ENCODE peak calls at places on chromosomes 2 and 18, in five cellular contexts. R, S, Z, M and I are unnamed samples.

GRCh38 chr2:208783184-208783583 is 376.6 kb downstream of the PTH2R start:
- DNase-seq in R (no peak), S (no peak), Z (no peak), M (no peak), I (no peak)

GRCh38 chr2:237911363-237912017 is 52.1 kb downstream of the RAMP1 start:
- DNase-seq in R (no peak), S (no peak), Z (no peak), M (no peak), I (no peak)

GRCh38 chr2:29011650-29012060 is 30.6 kb downstream of the TOGARAM2 start:
- DNase-seq in R (no peak), S (no peak), Z (no peak), M (no peak), I (no peak)

GRCh38 chr18:77223653-77224052 is 26.0 kb upstream of the GALR1 start:
- DNase-seq in R (peak), S (peak), Z (no peak), M (no peak), I (peak)

GRCh38 chr2:69386376-69386775 is 651 bp downstream of the GFPT1 start:
- DNase-seq in R (no peak), S (no peak), Z (no peak), M (no peak), I (peak)

GRCh38 chr2:223945755-223946154 is 620 bp upstream of the WDFY1 start:
- DNase-seq in R (no peak), S (no peak), Z (no peak), M (no peak), I (no peak)

GRCh38 chr2:37454851-37455762 is 110.7 kb downstream of the QPCT start:
- DNase-seq in R (peak), S (no peak), Z (no peak), M (no peak), I (peak)

GRCh38 chr2:79909521-79909920 is 395.0 kb downstream of the LRRTM1 start:
- DNase-seq in R (no peak), S (no peak), Z (no peak), M (no peak), I (no peak)

GRCh38 chr2:62309465-62310091 is 113.7 kb downstream of the B3GNT2 start:
- DNase-seq in R (no peak), S (no peak), Z (no peak), M (peak), I (no peak)

GRCh38 chr18:23721711-23722479 is 32.6 kb downstream of the LAMA3 start:
- DNase-seq in R (no peak), S (no peak), Z (peak), M (no peak), I (peak)

GRCh38 chr2:187499941-187500532 is 52.0 kb upstream of the CALCRL start:
- DNase-seq in R (peak), S (peak), Z (peak), M (peak), I (peak)

GRCh38 chr2:1609040-1609439 is 135.3 kb downstream of the PXDN start:
- DNase-seq in R (no peak), S (no peak), Z (no peak), M (no peak), I (no peak)

GRCh38 chr2:225471492-225471891 is 72.0 kb downstream of the NYAP2 start:
- DNase-seq in R (no peak), S (no peak), Z (peak), M (no peak), I (no peak)

GRCh38 chr2:235300368-235301201 is 193.3 kb upstream of the AGAP1 start:
- DNase-seq in R (peak), S (no peak), Z (no peak), M (no peak), I (peak)

GRCh38 chr2:108217211-108217610 is 22.6 kb upstream of the SULT1C3 start:
- DNase-seq in R (no peak), S (no peak), Z (no peak), M (no peak), I (no peak)

GRCh38 chr18:23106575-23106974 is 28.7 kb upstream of the CABLES1 start:
- DNase-seq in R (peak), S (peak), Z (peak), M (no peak), I (peak)

GRCh38 chr2:190216829-190217228 is 102.8 kb downstream of the HIBCH start:
- DNase-seq in R (no peak), S (no peak), Z (peak), M (peak), I (no peak)

DNA sequence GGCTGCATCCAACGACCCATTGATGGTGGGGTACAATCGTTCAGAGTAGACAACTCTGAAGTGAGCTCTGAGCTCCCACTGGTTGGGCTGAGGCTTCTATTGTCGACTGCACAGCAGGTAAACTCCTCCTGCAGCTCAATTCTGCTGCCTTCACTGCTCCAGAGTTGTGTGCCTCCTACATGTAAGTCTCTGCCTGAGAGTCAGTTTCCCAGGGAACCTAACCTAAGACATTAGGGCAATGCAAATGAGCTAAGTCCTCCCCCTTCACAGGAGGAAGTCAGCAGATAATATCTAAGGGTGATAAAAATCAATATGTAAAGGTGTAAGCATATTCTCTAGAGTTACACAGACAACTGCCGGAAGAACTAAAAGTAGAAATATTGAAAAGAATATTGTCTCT is 22.5 kb upstream of the ACYP2 start:
- DNase-seq in R (no peak), S (no peak), Z (no peak), M (no peak), I (no peak)
- H3K4me2 ChIP-seq in R (no peak), S (no peak), Z (no peak), M (no peak), I (no peak)

DNA sequence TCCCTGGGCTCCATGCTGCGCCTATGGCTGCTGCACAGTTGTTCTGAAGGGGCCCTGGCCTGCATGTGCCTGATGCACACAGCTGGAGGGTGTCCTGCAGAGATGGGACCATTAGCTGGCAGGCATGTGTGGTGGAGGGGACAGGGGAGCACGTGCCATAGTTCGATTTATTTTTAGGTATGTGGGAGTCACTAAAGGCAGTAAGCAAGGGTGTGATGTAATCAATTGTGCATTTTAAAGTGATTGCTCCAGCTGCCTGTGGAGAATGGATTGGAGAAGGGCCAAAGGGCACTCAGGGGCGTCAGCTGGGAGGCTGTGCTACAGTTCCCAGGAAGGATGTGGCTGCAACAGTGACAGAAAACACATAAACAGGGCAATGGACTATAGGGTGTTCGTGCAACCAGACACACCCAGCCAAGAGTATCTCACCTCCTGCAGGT is 205.1 kb downstream of the ARL4C start:
- DNase-seq in R (peak), S (no peak), Z (peak), M (no peak), I (peak)
- H3K4me2 ChIP-seq in R (peak), S (no peak), Z (peak), M (no peak), I (no peak)

GRCh38 chr2:38466409-38466808 is 89.3 kb upstream of the ATL2 start:
- DNase-seq in R (no peak), S (no peak), Z (no peak), M (no peak), I (no peak)
- H3K4me2 ChIP-seq in R (no peak), S (no peak), Z (no peak), M (no peak), I (no peak)

GRCh38 chr2:19348692-19349091 is 9.7 kb downstream of the OSR1 start:
- DNase-seq in R (no peak), S (no peak), Z (no peak), M (no peak), I (no peak)

GRCh38 chr2:19350678-19351401 is 7.6 kb downstream of the OSR1 start:
- DNase-seq in R (no peak), S (no peak), Z (no peak), M (no peak), I (no peak)

GRCh38 chr2:19351499-19351898 is 6.9 kb downstream of the OSR1 start:
- DNase-seq in R (no peak), S (no peak), Z (no peak), M (peak), I (no peak)

GRCh38 chr2:19351914-19352697 is 6.3 kb downstream of the OSR1 start:
- DNase-seq in R (peak), S (no peak), Z (no peak), M (peak), I (no peak)

GRCh38 chr2:19349911-19350677 is 8.3 kb downstream of the OSR1 start:
- DNase-seq in R (peak), S (peak), Z (peak), M (peak), I (peak)
- H3K4me2 ChIP-seq in R (no peak), S (no peak), Z (no peak), M (peak), I (no peak)

GRCh38 chr2:195477996-195478382 is 179.0 kb upstream of the SLC39A10 start:
- DNase-seq in R (no peak), S (no peak), Z (no peak), M (no peak), I (peak)
- H3K4me2 ChIP-seq in R (no peak), S (no peak), Z (no peak), M (no peak), I (no peak)

GRCh38 chr2:215847056-215847455 is 166.3 kb downstream of the MREG start:
- DNase-seq in R (no peak), S (no peak), Z (no peak), M (no peak), I (no peak)

GRCh38 chr2:215845839-215846586 is 167.3 kb downstream of the MREG start:
- DNase-seq in R (no peak), S (no peak), Z (no peak), M (no peak), I (no peak)

GRCh38 chr2:215848146-215848545 is 165.2 kb downstream of the MREG start:
- DNase-seq in R (no peak), S (no peak), Z (no peak), M (no peak), I (no peak)

GRCh38 chr2:215848679-215849078 is 164.7 kb downstream of the MREG start:
- DNase-seq in R (no peak), S (no peak), Z (no peak), M (no peak), I (no peak)

DNA sequence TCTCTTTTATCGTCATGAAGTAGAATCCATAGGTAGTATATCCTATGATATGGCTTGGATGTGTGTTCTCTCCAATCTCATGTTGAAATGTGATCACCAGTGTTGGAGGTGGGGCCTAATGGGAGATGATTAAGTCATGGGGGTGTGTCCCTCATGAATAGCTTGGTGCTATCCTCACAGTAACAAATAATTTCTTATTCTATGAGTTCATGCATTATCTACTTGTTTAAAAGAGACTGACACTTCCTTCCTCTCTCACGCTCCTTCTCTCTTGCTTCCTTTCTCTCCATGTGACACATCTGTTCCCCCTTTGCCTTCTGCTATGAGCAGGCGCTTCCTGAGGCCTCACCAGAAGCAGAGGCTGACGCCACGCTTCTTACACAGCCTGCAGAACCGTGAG is 165.6 kb downstream of the MREG start:
- DNase-seq in R (no peak), S (no peak), Z (no peak), M (no peak), I (no peak)
- H3K4me2 ChIP-seq in R (no peak), S (no peak), Z (no peak), M (no peak), I (no peak)

DNA sequence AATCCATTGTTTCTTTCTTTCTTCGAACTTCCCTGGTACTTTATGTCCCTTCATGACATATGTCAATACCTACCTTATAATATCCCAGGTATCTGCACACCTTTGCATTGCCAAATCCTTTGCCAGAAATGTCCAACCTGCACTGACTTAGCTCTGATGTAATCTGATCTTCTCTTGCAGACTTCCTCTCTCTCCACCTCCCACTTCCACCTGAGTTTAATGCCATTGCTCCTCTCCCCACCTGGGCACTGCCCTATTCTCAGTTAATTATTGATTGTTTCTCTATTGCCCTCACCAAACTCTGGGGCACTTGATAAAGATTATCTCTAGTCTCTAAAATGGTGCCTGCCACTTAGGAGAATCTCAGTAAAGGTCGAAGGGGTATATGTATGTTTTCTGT is 23.0 kb downstream of the ARHGAP15 start:
- DNase-seq in R (no peak), S (no peak), Z (no peak), M (no peak), I (no peak)
- H3K4me2 ChIP-seq in R (no peak), S (no peak), Z (no peak), M (no peak), I (no peak)

GRCh38 chr18:51191139-51191717 is 6.3 kb downstream of the MEX3C start:
- DNase-seq in R (no peak), S (no peak), Z (no peak), M (no peak), I (peak)
- H3K4me2 ChIP-seq in R (no peak), S (no peak), Z (peak), M (peak), I (peak)

DNA sequence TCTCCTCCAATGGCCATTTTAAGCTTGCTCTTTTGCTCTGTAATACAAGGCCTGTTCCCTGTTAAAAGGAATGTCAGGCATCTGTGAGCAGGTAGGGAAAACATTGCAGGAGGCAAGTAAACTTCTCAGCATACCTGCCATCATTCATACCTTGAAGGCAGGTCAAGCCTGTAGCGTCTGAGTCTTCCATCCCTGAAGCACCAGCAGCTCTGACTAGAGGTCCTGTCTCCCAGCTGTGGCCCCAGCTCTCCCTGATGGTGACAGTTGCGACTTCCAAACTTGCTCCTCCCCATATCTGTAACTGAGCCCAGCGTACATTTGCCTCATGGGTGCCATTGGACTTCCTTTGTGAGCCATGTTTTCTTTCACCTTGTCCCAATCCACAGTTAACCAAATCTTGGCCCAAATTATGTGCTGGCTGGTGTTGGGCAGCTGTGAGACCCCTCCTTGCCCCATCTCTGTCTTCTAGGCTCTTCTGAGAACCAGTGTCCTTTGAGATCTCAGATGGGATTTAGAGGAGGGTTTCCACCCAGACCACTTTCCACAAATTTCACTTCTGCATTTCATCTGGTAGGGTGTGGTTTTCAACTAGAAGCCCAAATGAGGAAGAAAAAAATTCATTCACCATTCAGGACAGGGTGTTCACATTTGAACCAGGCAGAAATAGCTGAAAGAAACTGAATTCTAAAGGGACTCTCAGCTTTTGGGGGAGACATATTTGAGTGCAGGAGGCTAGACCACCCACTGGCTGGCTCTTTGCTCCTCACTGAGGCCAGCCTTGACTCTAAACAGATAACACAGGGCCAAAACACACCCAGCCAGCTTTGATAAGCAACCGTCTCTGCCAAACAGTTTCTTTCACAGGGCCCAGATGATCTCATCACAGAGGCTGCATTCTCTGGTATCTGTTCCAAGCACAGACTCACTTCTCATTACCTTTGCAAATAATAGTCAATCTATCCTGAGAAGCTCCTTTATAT is 66.4 kb upstream of the MSH2 start:
- DNase-seq in R (no peak), S (no peak), Z (no peak), M (peak), I (peak)
- H3K4me2 ChIP-seq in R (no peak), S (no peak), Z (no peak), M (peak), I (no peak)